ENCODE peak calls at places on chromosomes 2 and 18, in ten cellular contexts. Q is A172; D is activated CD8-positive, alpha-beta memory T cell treated with anti-CD3 and anti-CD28 coated beads for 48 hours; S is T-helper 17 cell; V is AML-193; B is GM12891; I is NCI-H446; A is iPS DF 19.7; T is naive thymus-derived CD8-positive, alpha-beta T cell; E is NCI-H774. L is an unnamed sample.

GRCh38 chr2:46696966-46697829 is 217.8 kb downstream of the TMEM247 start:
- DNase-seq in Q (no peak), D (no peak), S (no peak), V (no peak), B (no peak), I (no peak), A (no peak), T (no peak), E (no peak), L (no peak)

GRCh38 chr2:188412190-188412589 is 120.5 kb downstream of the GULP1 start:
- DNase-seq in Q (no peak), D (no peak), S (no peak), V (no peak), B (no peak), I (no peak), A (no peak), T (no peak), E (no peak), L (no peak)

GRCh38 chr2:67616749-67617148 is 219.6 kb downstream of the ETAA1 start:
- DNase-seq in Q (peak; percentile 30), D (no peak), S (no peak), V (no peak), B (no peak), I (no peak), A (no peak), T (no peak), E (no peak), L (no peak)

GRCh38 chr2:5845798-5846197 is 153.6 kb downstream of the SOX11 start:
- DNase-seq in Q (no peak), D (no peak), S (no peak), V (no peak), B (no peak), I (no peak), A (no peak), T (no peak), E (no peak), L (no peak)

GRCh38 chr2:67824196-67824595 is 238.6 kb downstream of the C1D start:
- DNase-seq in Q (peak; percentile 53), D (no peak), S (no peak), V (no peak), B (no peak), I (no peak), A (no peak), T (no peak), E (no peak), L (no peak)

GRCh38 chr2:238864207-238865014 is 16.5 kb downstream of the TWIST2 start:
- DNase-seq in Q (peak; percentile 99), D (no peak), S (no peak), V (no peak), B (no peak), I (peak; percentile 60), A (peak; percentile 57), T (no peak), E (peak; percentile 54), L (peak; percentile 80)

GRCh38 chr2:69985684-69986083 is 24.3 kb upstream of the ASPRV1 start:
- DNase-seq in Q (no peak), D (no peak), S (no peak), V (peak; percentile 96), B (no peak), I (no peak), A (no peak), T (no peak), E (no peak), L (no peak)

GRCh38 chr2:39033980-39034379 is 86.9 kb downstream of the SOS1 start:
- DNase-seq in Q (no peak), D (no peak), S (no peak), V (no peak), B (no peak), I (no peak), A (no peak), T (no peak), E (no peak), L (no peak)

GRCh38 chr2:104769096-104769495 is 84.8 kb upstream of the POU3F3 start:
- DNase-seq in Q (no peak), D (no peak), S (no peak), V (no peak), B (no peak), I (no peak), A (no peak), T (no peak), E (no peak), L (no peak)

GRCh38 chr2:146128216-146128615 is 1608.3 kb upstream of the ZEB2 start:
- DNase-seq in Q (no peak), D (no peak), S (no peak), V (no peak), B (no peak), I (no peak), A (no peak), T (no peak), E (no peak), L (no peak)

GRCh38 chr2:45700407-45701013 is 49.0 kb downstream of the PRKCE start:
- DNase-seq in Q (no peak), D (no peak), S (no peak), V (no peak), B (no peak), I (no peak), A (no peak), T (no peak), E (no peak), L (no peak)

GRCh38 chr18:62366992-62367391 is 41.9 kb downstream of the TNFRSF11A start:
- DNase-seq in Q (no peak), D (no peak), S (no peak), V (no peak), B (no peak), I (no peak), A (peak; percentile 57), T (no peak), E (no peak), L (no peak)

GRCh38 chr2:203673933-203674332 is 32.5 kb upstream of the CD28 start:
- DNase-seq in Q (no peak), D (no peak), S (no peak), V (no peak), B (peak; percentile 15), I (no peak), A (no peak), T (peak; percentile 36), E (no peak), L (no peak)

GRCh38 chr18:62852851-62853250 is 137.5 kb downstream of the PHLPP1 start:
- DNase-seq in Q (peak; percentile 18), D (no peak), S (no peak), V (no peak), B (no peak), I (no peak), A (no peak), T (no peak), E (no peak), L (no peak)

GRCh38 chr2:239279508-239280295 is 121.1 kb downstream of the HDAC4 start:
- DNase-seq in Q (no peak), D (no peak), S (peak; percentile 2), V (no peak), B (no peak), I (no peak), A (no peak), T (no peak), E (no peak), L (peak; percentile 58)

GRCh38 chr2:64524604-64525322 is 635 bp downstream of the AFTPH start:
- DNase-seq in Q (peak; percentile 5), D (peak; percentile 17), S (no peak), V (no peak), B (peak; percentile 12), I (peak; percentile 38), A (peak; percentile 20), T (no peak), E (no peak), L (no peak)

GRCh38 chr2:98445167-98445522 is 487 bp downstream of the INPP4A start:
- DNase-seq in Q (no peak), D (no peak), S (no peak), V (no peak), B (no peak), I (no peak), A (no peak), T (no peak), E (no peak), L (no peak)

GRCh38 chr2:43293744-43294695 is 67.6 kb upstream of the ZFP36L2 start:
- DNase-seq in Q (peak; percentile 98), D (no peak), S (no peak), V (peak; percentile 83), B (peak; percentile 53), I (no peak), A (no peak), T (no peak), E (no peak), L (no peak)

GRCh38 chr18:8706981-8707940 is 1.9 kb downstream of the MTCL1 start:
- DNase-seq in Q (peak; percentile 65), D (no peak), S (no peak), V (no peak), B (no peak), I (peak; percentile 73), A (no peak), T (peak; percentile 26), E (no peak), L (no peak)

GRCh38 chr2:69084492-69084891 is 71.5 kb downstream of the ANTXR1 start:
- DNase-seq in Q (no peak), D (no peak), S (no peak), V (no peak), B (no peak), I (no peak), A (no peak), T (no peak), E (no peak), L (no peak)

GRCh38 chr2:224369028-224369632 is 32.8 kb downstream of the FAM124B start:
- DNase-seq in Q (peak; percentile 42), D (no peak), S (no peak), V (peak; percentile 70), B (peak; percentile 22), I (peak; percentile 58), A (no peak), T (peak; percentile 46), E (peak; percentile 12), L (no peak)

GRCh38 chr18:65817178-65817577 is 66.4 kb downstream of the CDH7 start:
- DNase-seq in Q (no peak), D (no peak), S (no peak), V (no peak), B (no peak), I (no peak), A (no peak), T (no peak), E (no peak), L (no peak)

GRCh38 chr2:75519843-75520242 is 40.9 kb downstream of the EVA1A start:
- DNase-seq in Q (no peak), D (no peak), S (no peak), V (no peak), B (no peak), I (no peak), A (no peak), T (no peak), E (no peak), L (no peak)